ENCODE peak calls at places on chromosomes 5 and 9, in seven cellular contexts. X is IMR-90, C is AG04450, W is upper lobe of left lung, U is cardiac muscle cell, P is tibial artery, R is fibroblast of pulmonary artery. N is an unnamed sample.
A peak's percentile ranks its signal among the peaks of the same experiment; 100 is the strongest.

GRCh38 chr9:128828719-128829452 is 708 bp downstream of the SPOUT1 start:
- DNase-seq in X (no peak), C (no peak), W (no peak), U (no peak), P (no peak), R (no peak), N (no peak)

GRCh38 chr9:137326436-137327060 is 24.5 kb upstream of the NRARP start:
- DNase-seq in X (no peak), C (no peak), W (no peak), U (no peak), P (no peak), R (no peak), N (no peak)

GRCh38 chr5:102809033-102809432 is 53.9 kb downstream of the PAM start:
- DNase-seq in X (no peak), C (no peak), W (peak; percentile 39), U (no peak), P (no peak), R (no peak), N (peak; percentile 50)

GRCh38 chr5:73039082-73039481 is 81.3 kb upstream of the TMEM171 start:
- DNase-seq in X (peak; percentile 13), C (no peak), W (no peak), U (no peak), P (no peak), R (no peak), N (peak; percentile 22)

GRCh38 chr5:147576646-147577535 is 67.0 kb upstream of the DPYSL3 start:
- DNase-seq in X (peak; percentile 29), C (no peak), W (peak; percentile 27), U (peak; percentile 52), P (peak; percentile 54), R (peak; percentile 59), N (peak; percentile 64)

GRCh38 chr9:89810434-89810833 is 205.6 kb downstream of the GADD45G start:
- DNase-seq in X (no peak), C (no peak), W (peak; percentile 43), U (no peak), P (no peak), R (no peak), N (peak; percentile 71)

GRCh38 chr5:77285442-77285841 is 75.0 kb downstream of the PDE8B start:
- DNase-seq in X (no peak), C (no peak), W (no peak), U (no peak), P (no peak), R (no peak), N (no peak)

GRCh38 chr5:139226131-139226530 is 28.0 kb upstream of the SIL1 start:
- DNase-seq in X (no peak), C (no peak), W (no peak), U (no peak), P (no peak), R (no peak), N (no peak)

GRCh38 chr9:13860926-13861325 is 453.0 kb downstream of the NFIB start:
- DNase-seq in X (no peak), C (no peak), W (no peak), U (no peak), P (no peak), R (peak; percentile 20), N (no peak)

GRCh38 chr9:112531666-112532282 is 45.1 kb downstream of the KIAA1958 start:
- DNase-seq in X (peak; percentile 43), C (no peak), W (no peak), U (peak; percentile 18), P (no peak), R (no peak), N (peak; percentile 53)

GRCh38 chr5:135508496-135509005 is 27.2 kb downstream of the NEUROG1 start:
- DNase-seq in X (no peak), C (no peak), W (no peak), U (peak; percentile 42), P (no peak), R (no peak), N (no peak)

GRCh38 chr5:148957591-148958202 is 105.2 kb downstream of the SH3TC2 start:
- DNase-seq in X (peak; percentile 43), C (no peak), W (peak; percentile 53), U (peak; percentile 79), P (no peak), R (peak; percentile 49), N (peak; percentile 55)

GRCh38 chr9:131960311-131960710 is 119.4 kb downstream of the MED27 start:
- DNase-seq in X (peak; percentile 52), C (no peak), W (no peak), U (no peak), P (no peak), R (no peak), N (peak; percentile 27)

GRCh38 chr5:175021886-175022285 is 297.5 kb downstream of the MSX2 start:
- DNase-seq in X (no peak), C (no peak), W (no peak), U (no peak), P (no peak), R (no peak), N (no peak)

GRCh38 chr9:22098636-22099332 is 89.7 kb upstream of the CDKN2B start:
- DNase-seq in X (no peak), C (no peak), W (no peak), U (no peak), P (no peak), R (no peak), N (peak; percentile 72)

GRCh38 chr5:10576790-10577189 is 12.9 kb downstream of the ANKRD33B start:
- DNase-seq in X (no peak), C (no peak), W (peak; percentile 9), U (no peak), P (no peak), R (no peak), N (no peak)

GRCh38 chr5:131264453-131265200 is 774 bp downstream of the CDC42SE2 start:
- DNase-seq in X (peak; percentile 28), C (no peak), W (peak; percentile 54), U (peak; percentile 67), P (no peak), R (peak; percentile 35), N (peak; percentile 48)

GRCh38 chr5:32115985-32116384 is 58.1 kb downstream of the GOLPH3 start:
- DNase-seq in X (no peak), C (no peak), W (no peak), U (no peak), P (no peak), R (no peak), N (peak; percentile 67)

GRCh38 chr5:78597858-78598415 is 50.6 kb downstream of the LHFPL2 start:
- DNase-seq in X (peak; percentile 90), C (no peak), W (no peak), U (no peak), P (no peak), R (peak; percentile 89), N (peak; percentile 90)

GRCh38 chr9:110307191-110307590 is 30.5 kb downstream of the TXNDC8 start:
- DNase-seq in X (no peak), C (no peak), W (no peak), U (no peak), P (no peak), R (no peak), N (no peak)

GRCh38 chr5:133457956-133458355 is 154.4 kb downstream of the FSTL4 start:
- DNase-seq in X (no peak), C (no peak), W (no peak), U (no peak), P (no peak), R (no peak), N (no peak)

GRCh38 chr5:133456933-133457402 is 155.4 kb downstream of the FSTL4 start:
- DNase-seq in X (no peak), C (no peak), W (peak; percentile 53), U (no peak), P (no peak), R (peak; percentile 7), N (peak; percentile 57)

GRCh38 chr5:133459474-133460155 is 152.7 kb downstream of the FSTL4 start:
- DNase-seq in X (no peak), C (no peak), W (no peak), U (no peak), P (no peak), R (no peak), N (no peak)

GRCh38 chr5:133457439-133457838 is 154.9 kb downstream of the FSTL4 start:
- DNase-seq in X (no peak), C (no peak), W (no peak), U (peak; percentile 16), P (no peak), R (no peak), N (no peak)

DNA sequence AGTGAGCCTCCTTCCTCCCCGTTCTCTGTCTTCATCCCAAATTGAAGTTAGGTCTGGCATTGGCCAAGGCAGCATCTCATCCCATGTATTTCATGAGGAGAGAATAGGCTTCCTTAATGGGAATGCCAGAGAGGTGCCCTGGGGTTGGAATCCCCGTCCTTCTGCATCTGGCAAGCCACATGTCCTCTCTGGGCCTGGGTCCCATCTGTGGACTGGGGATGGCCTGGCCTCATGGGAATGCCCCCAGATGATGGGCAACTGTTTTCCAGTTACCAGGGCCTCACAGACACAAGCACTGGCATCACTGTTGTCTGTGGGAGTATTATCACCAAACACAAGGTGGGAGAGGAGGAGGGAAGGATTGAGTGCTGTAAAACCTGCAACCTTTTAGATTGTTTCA is 153.9 kb downstream of the FSTL4 start:
- DNase-seq in X (no peak), C (no peak), W (no peak), U (no peak), P (no peak), R (no peak), N (no peak)
- H3K4me3 ChIP-seq in X (no peak overlapping the region), C (no peak overlapping the region), W (no peak overlapping the region), U (no peak overlapping the region), P (no peak overlapping the region), R (no peak overlapping the region), N (no peak overlapping the region)

GRCh38 chr5:157348049-157348400 is 82.1 kb downstream of the CYFIP2 start:
- DNase-seq in X (no peak), C (no peak), W (no peak), U (no peak), P (no peak), R (no peak), N (no peak)
- TF ChIP-seq CTCF in X (no peak), C (no peak), W (no peak), U (no peak), P (no peak), R (no peak), N (no peak)

DNA sequence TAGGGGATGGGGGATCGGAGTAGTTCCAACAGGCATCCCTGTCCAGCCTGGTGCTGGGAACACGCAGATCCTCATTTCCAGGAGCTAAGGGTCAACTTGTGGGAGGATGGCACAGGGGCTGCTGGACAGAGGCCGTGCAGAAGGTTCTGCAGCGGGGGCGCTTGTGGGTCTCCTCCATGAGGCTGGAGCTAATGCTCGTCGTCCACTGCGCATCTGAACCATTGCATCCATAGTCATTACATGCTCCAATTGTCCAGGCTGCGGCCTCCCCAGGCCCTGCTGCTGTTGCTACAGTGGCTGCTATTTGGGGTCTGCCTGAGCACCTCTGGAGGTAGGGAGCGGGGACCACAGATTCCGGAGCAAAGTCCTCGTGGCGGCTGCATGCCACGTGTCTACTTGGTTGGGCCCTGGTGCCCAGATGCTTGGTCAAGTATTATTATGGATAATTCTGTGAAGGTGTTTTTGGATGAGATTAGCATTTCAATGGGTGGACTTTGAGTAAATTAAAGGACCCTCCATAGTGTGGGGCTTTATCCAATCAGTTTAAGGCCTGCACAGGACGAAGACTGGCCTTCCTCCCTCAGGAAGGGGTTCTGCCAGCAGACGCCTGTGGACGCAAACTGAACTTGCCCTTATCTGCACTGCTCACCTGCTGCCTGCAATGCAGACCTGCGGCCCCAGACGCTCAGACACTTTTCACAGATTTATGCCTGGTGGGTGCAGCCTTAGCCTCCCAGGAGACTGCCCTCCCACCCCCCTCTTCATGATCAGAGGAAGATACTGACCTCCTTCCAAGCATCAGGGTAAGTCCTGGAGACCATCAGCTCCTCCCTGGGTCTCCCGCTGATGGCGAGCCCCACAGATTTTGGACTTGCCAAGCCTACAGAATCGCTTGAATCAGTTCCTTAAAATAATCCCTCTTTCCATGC is 127.5 kb upstream of the IRX4 start:
- DNase-seq in X (no peak), C (no peak), W (no peak), U (no peak), P (no peak), R (no peak), N (no peak)
- H3K4me3 ChIP-seq in X (no peak overlapping the region), C (no peak overlapping the region), W (no peak overlapping the region), U (no peak overlapping the region), P (no peak overlapping the region), R (no peak overlapping the region), N (no peak overlapping the region)

GRCh38 chr5:91636351-91636750 is 253.2 kb upstream of the ARRDC3 start:
- DNase-seq in X (no peak), C (no peak), W (no peak), U (peak; percentile 17), P (no peak), R (no peak), N (peak; percentile 9)
- TF ChIP-seq CTCF in X (no peak), C (no peak), W (no peak), U (no peak), P (no peak), R (no peak), N (no peak)